ENCODE peak calls at places on chromosome 1, in five cellular contexts. N, M, W, R and S are unnamed samples. For H3K36me3, the result is how much of the 10 kb centered on the place peaks cover.

GRCh38 chr1:204868340-204868700 is 2.3 kb upstream of the NFASC start:
- DNase-seq in R (no peak), N (no peak), W (no peak), M (no peak), S (no peak)

GRCh38 chr1:212440419-212440818 is 7.7 kb downstream of the NENF start:
- DNase-seq in M (no peak), R (no peak), N (no peak), W (no peak), S (no peak)

GRCh38 chr1:227428803-227429202 is 110.5 kb upstream of the CDC42BPA start:
- DNase-seq in M (no peak), N (no peak), R (peak), W (no peak), S (peak)

GRCh38 chr1:117077267-117077666 is 17.1 kb downstream of the TTF2 start:
- DNase-seq in M (no peak), R (peak), W (no peak), N (peak), S (no peak)

GRCh38 chr1:205248793-205249601 is 21.3 kb downstream of the TMCC2 start:
- DNase-seq in R (no peak), M (no peak), N (no peak), W (no peak), S (peak)

GRCh38 chr1:50268049-50268448 is 155.2 kb downstream of the DMRTA2 start:
- DNase-seq in W (no peak), R (no peak), N (no peak), M (no peak), S (no peak)

GRCh38 chr1:176450526-176450925 is 12.4 kb upstream of the PAPPA2 start:
- DNase-seq in M (no peak), N (no peak), W (no peak), R (no peak), S (no peak)

GRCh38 chr1:146021046-146021445 is 489 bp downstream of the HJV start:
- DNase-seq in W (no peak), R (no peak), M (no peak), N (no peak), S (no peak)

GRCh38 chr1:118898702-118899101 is 89.4 kb downstream of the TBX15 start:
- DNase-seq in N (no peak), W (no peak), M (no peak), R (no peak), S (no peak)

GRCh38 chr1:206951318-206952105 is 5.2 kb upstream of the PIGR start:
- DNase-seq in M (no peak), R (no peak), W (no peak), N (no peak), S (no peak)

GRCh38 chr1:211345719-211346118 is 19.1 kb downstream of the TRAF5 start:
- DNase-seq in M (no peak), W (no peak), R (no peak), N (no peak), S (no peak)

GRCh38 chr1:85042413-85042812 is 5.9 kb downstream of the MCOLN3 start:
- DNase-seq in N (no peak), W (no peak), M (no peak), R (no peak), S (no peak)

GRCh38 chr1:35350872-35351271 is 82.4 kb downstream of the ZMYM4 start:
- DNase-seq in R (no peak), W (no peak), M (no peak), N (no peak), S (no peak)

GRCh38 chr1:50517488-50517887 is 94.2 kb upstream of the DMRTA2 start:
- DNase-seq in W (no peak), R (no peak), M (no peak), N (no peak), S (no peak)

GRCh38 chr1:46202975-46203737 is at the start of gene LURAP1:
- DNase-seq in M (peak), N (no peak), W (no peak), R (peak), S (no peak)

GRCh38 chr1:226429051-226429461 is 21.2 kb upstream of the PARP1 start:
- DNase-seq in N (no peak), W (no peak), R (no peak), M (no peak), S (no peak)

GRCh38 chr1:165828103-165828558 is 717 bp downstream of the UCK2 start:
- DNase-seq in M (peak), R (no peak), N (no peak), W (no peak), S (no peak)

GRCh38 chr1:67338642-67339041 is 31.0 kb downstream of the IL12RB2 start:
- DNase-seq in R (no peak), N (no peak), W (no peak), M (no peak), S (no peak)

GRCh38 chr1:209344146-209344545 is 239.4 kb upstream of the CAMK1G start:
- DNase-seq in W (no peak), R (no peak), N (no peak), M (no peak), S (no peak)

GRCh38 chr1:225915538-225915991 is 8.5 kb downstream of the PYCR2 start:
- DNase-seq in M (no peak), W (no peak), R (no peak), N (no peak), S (no peak)

GRCh38 chr1:151945725-151946365 is 36.5 kb upstream of the THEM4 start:
- DNase-seq in M (peak), R (peak), W (peak), N (peak), S (peak)

GRCh38 chr1:12296623-12297022 is 66.8 kb downstream of the VPS13D start:
- DNase-seq in N (no peak), R (no peak), M (no peak), W (no peak), S (no peak)

GRCh38 chr1:202034683-202035462 is 24.5 kb downstream of the ELF3 start:
- DNase-seq in M (no peak), R (peak), N (peak), W (no peak), S (peak)

GRCh38 chr1:44283524-44284173 is 70.4 kb downstream of the DMAP1 start:
- DNase-seq in M (no peak), N (no peak), W (no peak), R (no peak), S (no peak)

GRCh38 chr1:78420185-78420584 is 70.6 kb upstream of the PTGFR start:
- DNase-seq in R (no peak), N (no peak), W (no peak), M (no peak), S (no peak)

GRCh38 chr1:33895396-33895795 is 31.5 kb downstream of the HMGB4 start:
- DNase-seq in M (no peak), W (no peak), N (no peak), R (no peak), S (no peak)

GRCh38 chr1:160954158-160955104 is at the start of gene ITLN2:
- DNase-seq in W (no peak), R (no peak), M (peak), N (peak), S (no peak)

GRCh38 chr1:86068126-86068805 is 88.3 kb downstream of the COL24A1 start:
- DNase-seq in W (no peak), N (no peak), M (no peak), R (peak), S (no peak)

GRCh38 chr1:56336972-56337371 is 242.4 kb downstream of the PLPP3 start:
- DNase-seq in W (no peak), N (no peak), M (no peak), R (no peak), S (no peak)

GRCh38 chr1:162663086-162663485 is 30.8 kb downstream of the DDR2 start:
- DNase-seq in W (no peak), M (no peak), R (peak), N (no peak), S (no peak)

GRCh38 chr1:152029144-152029936 is 7.5 kb downstream of the S100A11 start:
- DNase-seq in W (no peak), N (no peak), M (no peak), R (peak), S (no peak)

GRCh38 chr1:38068220-38068979 is 21.8 kb upstream of the POU3F1 start:
- DNase-seq in N (no peak), M (no peak), R (no peak), W (no peak), S (no peak)

GRCh38 chr1:214541693-214542092 is 9.7 kb downstream of the PTPN14 start:
- DNase-seq in W (no peak), M (no peak), R (no peak), N (no peak), S (no peak)

GRCh38 chr1:94572780-94573179 is 31.2 kb upstream of the F3 start:
- DNase-seq in M (no peak), W (no peak), N (no peak), R (no peak), S (no peak)

GRCh38 chr1:223156343-223156742 is 13.3 kb upstream of the TLR5 start:
- DNase-seq in M (no peak), W (no peak), N (no peak), R (no peak), S (no peak)
- H3K27ac ChIP-seq in M (no peak), W (no peak), N (no peak), R (no peak), S (no peak)

DNA sequence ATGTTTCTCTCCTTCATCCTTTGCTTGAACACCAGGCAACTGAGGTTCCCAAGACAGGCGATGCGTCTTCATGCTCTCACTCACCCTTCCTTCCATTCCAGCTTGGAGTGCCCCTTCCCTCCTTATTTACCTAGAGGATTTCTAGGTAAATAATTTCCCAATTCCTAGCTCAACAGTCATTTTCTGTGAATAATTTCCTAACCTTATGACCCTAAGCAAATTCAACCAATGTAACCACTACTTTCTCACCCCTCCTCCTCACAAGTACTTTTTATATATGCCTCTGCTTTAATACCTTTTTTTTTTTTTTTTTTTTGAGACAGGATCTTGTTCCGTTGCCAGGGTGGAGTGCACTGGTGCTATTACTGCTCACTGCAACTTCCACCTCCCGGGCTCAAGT is 86.7 kb downstream of the USP24 start:
- DNase-seq in N (no peak), M (no peak), R (no peak), W (no peak), S (no peak)
- H3K36me3 ChIP-seq in N (under half), M (half or more), R (under half), W (half or more), S (under half)

GRCh38 chr1:3368059-3368458 is 86.4 kb upstream of the ARHGEF16 start:
- DNase-seq in W (no peak), R (no peak), M (no peak), N (no peak), S (no peak)

GRCh38 chr1:3367376-3367775 is 87.1 kb upstream of the ARHGEF16 start:
- DNase-seq in W (no peak), N (no peak), M (no peak), R (no peak), S (no peak)

GRCh38 chr1:3370856-3371703 is 83.4 kb upstream of the ARHGEF16 start:
- DNase-seq in R (no peak), W (no peak), N (no peak), M (no peak), S (no peak)

GRCh38 chr1:3368711-3369436 is 85.6 kb upstream of the ARHGEF16 start:
- DNase-seq in R (no peak), N (no peak), M (no peak), W (no peak), S (no peak)

GRCh38 chr1:3369437-3370076 is 84.9 kb upstream of the ARHGEF16 start:
- DNase-seq in R (peak), N (no peak), M (no peak), W (no peak), S (no peak)
- H3K27ac ChIP-seq in R (no peak), N (no peak), M (no peak), W (peak), S (peak)

DNA sequence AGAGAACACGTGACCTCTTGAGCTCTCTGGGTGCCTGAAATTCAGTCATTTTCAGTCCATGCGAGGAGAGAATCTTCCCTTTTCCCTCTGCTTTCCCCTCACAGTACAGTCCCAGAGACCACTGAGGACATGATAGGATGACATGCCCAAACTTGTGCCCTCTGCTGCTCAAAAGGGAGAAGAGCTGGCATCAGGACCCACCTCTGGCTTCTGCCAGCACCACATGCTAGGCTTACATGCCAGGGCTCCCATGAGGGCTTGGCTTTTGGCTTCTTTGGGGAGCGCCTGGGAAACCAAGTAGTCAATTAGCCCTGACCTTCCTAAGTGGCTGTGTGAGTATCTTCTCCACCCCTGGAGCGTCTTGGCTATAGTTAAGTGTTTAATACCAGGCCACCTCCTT is 13.8 kb upstream of the KCNQ4 start:
- DNase-seq in M (no peak), R (no peak), N (no peak), W (no peak), S (no peak)
- H3K36me3 ChIP-seq in M (under half), R (under half), N (under half), W (half or more), S (under half)